ENCODE peak calls at places on chromosomes 6 and 20, in seven cellular contexts. One of them, this sample, is unnamed.

GRCh38 chr20:61135266-61135665 is 116.8 kb upstream of the CDH4 start:
- DNase-seq in NCI-H460: no peak
- DNase-seq in neural progenitor cell: no peak
- DNase-seq in BE2C: no peak
- DNase-seq in choroid plexus epithelial cell: no peak
- DNase-seq in GM23248: no peak
- DNase-seq in C1 segment of cervical spinal cord: no peak
- DNase-seq in this sample: no peak

GRCh38 chr20:19779634-19780033 is 21.6 kb downstream of the RIN2 start:
- DNase-seq in neural progenitor cell: no peak
- DNase-seq in BE2C: no peak
- DNase-seq in C1 segment of cervical spinal cord: no peak
- DNase-seq in NCI-H460: no peak
- DNase-seq in choroid plexus epithelial cell: no peak
- DNase-seq in GM23248: no peak
- DNase-seq in this sample: no peak

GRCh38 chr6:163726037-163726695 is 311.6 kb downstream of the QKI start:
- DNase-seq in choroid plexus epithelial cell: no peak
- DNase-seq in C1 segment of cervical spinal cord: no peak
- DNase-seq in BE2C: no peak
- DNase-seq in GM23248: no peak
- DNase-seq in neural progenitor cell: no peak
- DNase-seq in NCI-H460: no peak
- DNase-seq in this sample: no peak

GRCh38 chr6:32176476-32177181 is 745 bp upstream of the AGPAT1 start:
- DNase-seq in NCI-H460: no peak
- DNase-seq in choroid plexus epithelial cell: peak
- DNase-seq in C1 segment of cervical spinal cord: no peak
- DNase-seq in neural progenitor cell: no peak
- DNase-seq in GM23248: peak
- DNase-seq in BE2C: no peak
- DNase-seq in this sample: no peak

GRCh38 chr6:90516074-90516660 is 70.7 kb downstream of the MAP3K7 start:
- DNase-seq in NCI-H460: no peak
- DNase-seq in choroid plexus epithelial cell: no peak
- DNase-seq in GM23248: no peak
- DNase-seq in C1 segment of cervical spinal cord: no peak
- DNase-seq in neural progenitor cell: no peak
- DNase-seq in BE2C: no peak
- DNase-seq in this sample: no peak

GRCh38 chr6:63897459-63897858 is 261.9 kb downstream of the PHF3 start:
- DNase-seq in GM23248: peak
- DNase-seq in NCI-H460: no peak
- DNase-seq in neural progenitor cell: no peak
- DNase-seq in choroid plexus epithelial cell: peak
- DNase-seq in BE2C: no peak
- DNase-seq in C1 segment of cervical spinal cord: no peak
- DNase-seq in this sample: no peak

GRCh38 chr20:32972181-32973076 is 31.8 kb downstream of the SUN5 start:
- DNase-seq in NCI-H460: no peak
- DNase-seq in C1 segment of cervical spinal cord: no peak
- DNase-seq in BE2C: no peak
- DNase-seq in choroid plexus epithelial cell: peak
- DNase-seq in neural progenitor cell: no peak
- DNase-seq in GM23248: no peak
- DNase-seq in this sample: peak

GRCh38 chr6:110075406-110075805 is 97.3 kb downstream of the GPR6 start:
- DNase-seq in neural progenitor cell: no peak
- DNase-seq in C1 segment of cervical spinal cord: no peak
- DNase-seq in BE2C: no peak
- DNase-seq in NCI-H460: no peak
- DNase-seq in choroid plexus epithelial cell: peak
- DNase-seq in GM23248: peak
- DNase-seq in this sample: no peak

GRCh38 chr6:20211941-20212391 is 303 bp downstream of the MBOAT1 start:
- DNase-seq in C1 segment of cervical spinal cord: no peak
- DNase-seq in neural progenitor cell: peak
- DNase-seq in choroid plexus epithelial cell: peak
- DNase-seq in BE2C: no peak
- DNase-seq in GM23248: peak
- DNase-seq in NCI-H460: no peak
- DNase-seq in this sample: peak

GRCh38 chr6:38773338-38773737 is 58.2 kb downstream of the DNAH8 start:
- DNase-seq in GM23248: no peak
- DNase-seq in neural progenitor cell: peak
- DNase-seq in BE2C: peak
- DNase-seq in C1 segment of cervical spinal cord: no peak
- DNase-seq in choroid plexus epithelial cell: no peak
- DNase-seq in NCI-H460: peak
- DNase-seq in this sample: peak